ENCODE peak calls at places on chromosomes 6 and 20, in six cellular contexts. R is body of pancreas, L is stomach, B is astrocyte, U is ovary, F is A549. C is an unnamed sample.

GRCh38 chr6:128432394-128432793 is 88.0 kb downstream of the PTPRK start:
- DNase-seq in B (peak), F (peak), U (no peak), L (no peak), R (no peak), C (no peak)

GRCh38 chr20:23434521-23435313 is 4.8 kb upstream of the CSTL1 start:
- DNase-seq in B (no peak), R (no peak), F (no peak), L (no peak), U (no peak), C (no peak)

GRCh38 chr20:6213311-6213710 is 90.5 kb upstream of the FERMT1 start:
- DNase-seq in U (no peak), L (no peak), F (no peak), B (no peak), R (no peak), C (no peak)

GRCh38 chr6:40798069-40798770 is 211.1 kb upstream of the LRFN2 start:
- DNase-seq in B (no peak), U (no peak), F (no peak), R (no peak), L (no peak), C (no peak)

GRCh38 chr6:56101141-56101553 is 146.2 kb downstream of the COL21A1 start:
- DNase-seq in L (no peak), U (no peak), B (peak), F (peak), R (no peak), C (peak)

GRCh38 chr6:108948252-108948651 is 100.0 kb downstream of the ARMC2 start:
- DNase-seq in U (no peak), L (peak), B (no peak), F (no peak), R (peak), C (no peak)

GRCh38 chr6:29757701-29758293 is 34.6 kb downstream of the HLA-F start:
- DNase-seq in R (no peak), L (no peak), F (no peak), B (no peak), U (no peak), C (no peak)

GRCh38 chr6:36247691-36248090 is 22.2 kb upstream of the PNPLA1 start:
- DNase-seq in L (no peak), B (peak), U (no peak), F (no peak), R (no peak), C (no peak)

GRCh38 chr20:64254571-64255360 is 782 bp upstream of the PCMTD2 start:
- DNase-seq in B (no peak), U (no peak), L (no peak), R (no peak), F (no peak), C (no peak)

GRCh38 chr6:154738561-154738961 is 5.3 kb downstream of the SCAF8 start:
- DNase-seq in R (no peak), B (no peak), F (no peak), U (no peak), L (no peak), C (no peak)

GRCh38 chr6:3019749-3020320 is 20.1 kb downstream of the NQO2 start:
- DNase-seq in L (no peak), U (no peak), F (no peak), B (no peak), R (no peak), C (no peak)

GRCh38 chr6:142822383-142822782 is 122.6 kb downstream of the HIVEP2 start:
- DNase-seq in U (no peak), R (no peak), L (no peak), B (no peak), F (no peak), C (no peak)

GRCh38 chr6:158730175-158730907 is 80.5 kb downstream of the SYTL3 start:
- DNase-seq in L (no peak), F (no peak), U (no peak), B (no peak), R (no peak), C (no peak)

GRCh38 chr6:54719633-54720032 is 126.9 kb upstream of the FAM83B start:
- DNase-seq in F (no peak), U (no peak), R (no peak), B (no peak), L (no peak), C (no peak)

GRCh38 chr6:132907915-132908314 is 93.5 kb downstream of the RPS12 start:
- DNase-seq in F (no peak), R (no peak), L (no peak), U (no peak), B (peak), C (no peak)

GRCh38 chr6:168884646-168885086 is 369.0 kb downstream of the THBS2 start:
- DNase-seq in L (peak), U (peak), R (peak), F (peak), B (no peak), C (no peak)

GRCh38 chr6:88728756-88729155 is 234.7 kb downstream of the RNGTT start:
- DNase-seq in U (no peak), B (no peak), F (no peak), R (no peak), L (no peak), C (no peak)

GRCh38 chr6:53651764-53652401 is 13.7 kb downstream of the KLHL31 start:
- DNase-seq in F (peak), L (peak), B (peak), U (peak), R (peak), C (no peak)

GRCh38 chr20:8043687-8044278 is 24.2 kb upstream of the TMX4 start:
- DNase-seq in U (no peak), F (peak), L (no peak), R (peak), B (peak), C (no peak)

GRCh38 chr6:108561742-108562502 is 1.2 kb downstream of the FOXO3 start:
- DNase-seq in U (peak), F (no peak), R (peak), B (no peak), L (no peak), C (no peak)

GRCh38 chr6:97915537-97915936 is 632.5 kb upstream of the MMS22L start:
- DNase-seq in B (no peak), U (no peak), R (no peak), L (no peak), F (no peak), C (no peak)

GRCh38 chr20:10658876-10659632 is 14.7 kb downstream of the JAG1 start:
- DNase-seq in B (no peak), L (no peak), F (no peak), R (no peak), U (no peak), C (no peak)

GRCh38 chr20:10659651-10660601 is 13.9 kb downstream of the JAG1 start:
- DNase-seq in R (no peak), U (no peak), L (no peak), B (no peak), F (no peak), C (no peak)

GRCh38 chr20:10662151-10662550 is 11.6 kb downstream of the JAG1 start:
- DNase-seq in R (no peak), U (no peak), F (no peak), B (no peak), L (no peak), C (no peak)

GRCh38 chr20:10661261-10661660 is 12.5 kb downstream of the JAG1 start:
- DNase-seq in R (no peak), L (no peak), B (no peak), F (no peak), U (no peak), C (no peak)

DNA sequence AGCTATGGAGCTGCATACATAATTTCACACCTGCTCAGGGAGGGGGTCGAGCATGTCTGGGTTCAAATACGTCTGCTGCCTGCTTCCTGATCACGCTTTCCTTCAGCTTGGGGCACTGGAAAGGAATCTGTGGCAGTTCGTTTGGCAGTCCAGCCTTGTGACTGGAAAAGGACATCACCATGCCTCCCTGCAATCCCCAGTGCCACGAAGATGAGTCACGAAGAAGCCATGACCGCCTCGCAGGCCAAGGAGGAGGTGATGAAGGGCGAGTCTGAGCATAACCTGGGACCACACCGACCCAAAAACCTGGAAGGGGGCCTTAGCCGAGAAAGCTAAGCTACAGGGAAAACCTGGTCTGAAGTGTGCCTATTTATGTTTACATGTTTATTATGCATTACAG is 13.1 kb downstream of the JAG1 start:
- DNase-seq in B (no peak), F (no peak), L (no peak), U (no peak), R (no peak), C (no peak)
- H3K27ac ChIP-seq in B (no peak), F (peak), L (peak), U (no peak), R (peak), C (peak)

GRCh38 chr20:47256665-47257236 is 99.7 kb downstream of the ZMYND8 start:
- DNase-seq in F (no peak), B (peak), R (no peak), U (no peak), L (no peak), C (no peak)

GRCh38 chr20:47262008-47262364 is 94.5 kb downstream of the ZMYND8 start:
- DNase-seq in R (no peak), F (no peak), L (no peak), U (no peak), B (no peak), C (no peak)

GRCh38 chr20:47257771-47258170 is 98.7 kb downstream of the ZMYND8 start:
- DNase-seq in B (no peak), L (no peak), F (no peak), U (no peak), R (no peak), C (no peak)

GRCh38 chr20:47257256-47257655 is 99.2 kb downstream of the ZMYND8 start:
- DNase-seq in B (no peak), L (no peak), R (no peak), U (no peak), F (no peak), C (no peak)

DNA sequence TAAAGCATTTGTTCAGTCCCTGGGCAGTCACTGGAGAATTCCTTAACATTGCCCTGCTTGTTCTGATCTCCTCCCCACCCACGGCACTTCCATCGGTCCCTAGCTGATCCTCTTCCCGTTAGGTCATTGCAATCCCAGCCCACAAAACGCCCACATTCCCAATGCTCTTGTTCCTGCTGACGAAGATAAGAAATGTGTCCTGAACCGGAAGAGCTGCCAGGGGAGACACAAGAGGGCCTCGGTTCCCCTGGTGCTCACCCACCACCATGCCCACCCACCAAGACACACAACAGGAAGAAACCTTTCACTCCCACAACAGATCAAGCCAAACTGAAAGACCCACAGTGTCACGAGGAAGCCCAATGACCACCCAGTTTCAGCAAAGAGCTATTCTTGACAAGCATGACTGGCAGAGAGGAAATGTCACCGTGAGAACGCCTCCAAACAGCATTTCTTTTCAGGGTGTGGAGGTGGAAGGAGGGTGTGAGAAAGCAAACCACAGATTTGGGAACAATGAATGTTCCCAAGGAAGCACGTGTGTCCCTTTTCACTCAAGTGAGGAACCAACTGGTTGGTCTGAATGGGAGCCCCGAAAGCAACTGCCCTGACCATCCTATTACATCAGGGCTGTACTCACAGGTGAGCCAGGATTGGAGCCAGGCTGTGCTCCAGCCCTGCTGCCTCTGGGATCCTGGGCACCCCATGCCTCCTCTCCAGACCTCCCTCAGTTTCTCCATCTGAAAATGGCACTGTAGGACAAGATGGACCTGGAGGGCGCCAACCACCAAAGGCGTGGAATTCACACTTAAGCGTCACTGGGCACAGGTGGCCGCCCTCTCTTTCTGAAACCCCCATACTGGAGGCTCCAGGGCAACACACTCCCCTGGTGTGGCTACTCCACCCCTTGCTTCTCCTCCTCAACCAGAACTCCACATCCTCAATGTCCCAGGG is 97.5 kb downstream of the ZMYND8 start:
- DNase-seq in U (no peak), F (no peak), L (no peak), B (peak), R (no peak), C (peak)
- H3K27ac ChIP-seq in U (no peak), F (no peak), L (peak), B (peak), R (no peak), C (peak)

GRCh38 chr6:135505222-135505621 is 7.7 kb upstream of the AHI1 start:
- DNase-seq in F (no peak), U (no peak), B (no peak), L (no peak), R (no peak), C (no peak)
- H3K27ac ChIP-seq in F (peak), U (no peak), B (no peak), L (peak), R (peak), C (no peak)

DNA sequence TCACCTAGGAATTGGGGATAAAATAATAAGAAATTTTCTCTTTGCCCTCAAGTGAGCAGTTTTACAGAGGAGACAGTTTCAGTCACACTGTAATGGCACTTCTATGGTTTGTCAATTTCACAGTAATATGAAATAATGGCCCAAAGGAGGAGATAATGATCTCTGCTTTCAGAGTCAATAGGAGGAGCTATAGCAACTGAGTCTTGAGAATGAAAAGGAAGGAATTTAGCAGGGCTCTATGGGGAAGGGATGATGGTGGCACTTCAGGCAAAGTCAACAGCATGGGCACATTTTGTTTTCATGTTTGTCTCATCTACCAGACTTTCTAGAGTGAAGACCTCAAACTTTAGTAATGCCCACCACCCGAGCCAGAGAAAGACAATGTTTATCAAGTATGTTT is 138.3 kb upstream of the HMGN3 start:
- DNase-seq in L (no peak), U (no peak), R (no peak), B (no peak), F (no peak), C (no peak)
- H3K27ac ChIP-seq in L (peak), U (no peak), R (no peak), B (no peak), F (no peak), C (no peak)

C was measured in epithelial cell of prostate.